ENCODE peak calls at places on chromosomes 6 and 20, in four cellular contexts. One of them, this sample, is unnamed.
A peak's percentile ranks its signal among the peaks of the same experiment; 100 is the strongest.

GRCh38 chr6:684831-685636 is 7.9 kb downstream of the EXOC2 start:
- DNase-seq in heart right ventricle: no peak
- DNase-seq in heart left ventricle: no peak
- DNase-seq in ovary: no peak
- DNase-seq in this sample: no peak

GRCh38 chr20:309306-309840 is 12.0 kb downstream of the ZCCHC3 start:
- DNase-seq in heart right ventricle: no peak
- DNase-seq in heart left ventricle: no peak
- DNase-seq in ovary: no peak
- DNase-seq in this sample: no peak

GRCh38 chr6:112298021-112298745 is 43.8 kb upstream of the LAMA4 start:
- DNase-seq in heart right ventricle: no peak
- DNase-seq in heart left ventricle: no peak
- DNase-seq in ovary: no peak
- DNase-seq in this sample: no peak

GRCh38 chr6:121382467-121383121 is 48.3 kb upstream of the TBC1D32 start:
- DNase-seq in heart right ventricle: no peak
- DNase-seq in heart left ventricle: no peak
- DNase-seq in ovary: no peak
- DNase-seq in this sample: no peak

GRCh38 chr6:44470746-44471145 is 83.2 kb downstream of the CDC5L start:
- DNase-seq in heart right ventricle: no peak
- DNase-seq in heart left ventricle: no peak
- DNase-seq in ovary: no peak
- DNase-seq in this sample: no peak

GRCh38 chr6:31351734-31352496 is 5.1 kb downstream of the HLA-B start:
- DNase-seq in heart right ventricle: no peak
- DNase-seq in heart left ventricle: no peak
- DNase-seq in ovary: no peak
- DNase-seq in this sample: no peak

GRCh38 chr6:163536770-163537169 is 122.3 kb downstream of the QKI start:
- DNase-seq in heart right ventricle: no peak
- DNase-seq in heart left ventricle: no peak
- DNase-seq in ovary: no peak
- DNase-seq in this sample: no peak

GRCh38 chr6:43750622-43751021 is 19.4 kb upstream of the VEGFA start:
- DNase-seq in heart right ventricle: no peak
- DNase-seq in heart left ventricle: no peak
- DNase-seq in ovary: no peak
- DNase-seq in this sample: no peak

GRCh38 chr20:25270829-25271251 is 23.0 kb downstream of the PYGB start:
- DNase-seq in heart right ventricle: no peak
- DNase-seq in heart left ventricle: peak; percentile 5
- DNase-seq in ovary: no peak
- DNase-seq in this sample: peak; percentile 11

GRCh38 chr6:106450645-106451044 is 90.1 kb downstream of the CRYBG1 start:
- DNase-seq in heart right ventricle: no peak
- DNase-seq in heart left ventricle: no peak
- DNase-seq in ovary: no peak
- DNase-seq in this sample: no peak

GRCh38 chr6:30207619-30208295 is 5.4 kb downstream of the TRIM26 start:
- DNase-seq in heart right ventricle: no peak
- DNase-seq in heart left ventricle: peak; percentile 26
- DNase-seq in ovary: no peak
- DNase-seq in this sample: no peak

GRCh38 chr6:27541212-27541931 is 68.5 kb upstream of the ZNF184 start:
- DNase-seq in heart right ventricle: no peak
- DNase-seq in heart left ventricle: no peak
- DNase-seq in ovary: no peak
- DNase-seq in this sample: no peak

GRCh38 chr20:62902926-62903615 is 23.2 kb downstream of the DIDO1 start:
- DNase-seq in heart right ventricle: no peak
- DNase-seq in heart left ventricle: no peak
- DNase-seq in ovary: no peak
- DNase-seq in this sample: no peak

GRCh38 chr6:168366473-168366872 is 46.9 kb upstream of the DACT2 start:
- DNase-seq in heart right ventricle: no peak
- DNase-seq in heart left ventricle: no peak
- DNase-seq in ovary: no peak
- DNase-seq in this sample: no peak

GRCh38 chr20:17742426-17743130 is 42.8 kb downstream of the BANF2 start:
- DNase-seq in heart right ventricle: no peak
- DNase-seq in heart left ventricle: no peak
- DNase-seq in ovary: no peak
- DNase-seq in this sample: no peak

GRCh38 chr20:40563296-40563950 is 125.6 kb downstream of the MAFB start:
- DNase-seq in heart right ventricle: peak; percentile 33
- DNase-seq in heart left ventricle: no peak
- DNase-seq in ovary: no peak
- DNase-seq in this sample: no peak

GRCh38 chr20:1652104-1652503 is 5.5 kb downstream of the SIRPG start:
- DNase-seq in heart right ventricle: no peak
- DNase-seq in heart left ventricle: no peak
- DNase-seq in ovary: no peak
- DNase-seq in this sample: no peak

GRCh38 chr6:137265574-137265973 is 46.4 kb upstream of the IFNGR1 start:
- DNase-seq in heart right ventricle: no peak
- DNase-seq in heart left ventricle: no peak
- DNase-seq in ovary: no peak
- DNase-seq in this sample: no peak

GRCh38 chr6:81934936-81935335 is 182.5 kb upstream of the TENT5A start:
- DNase-seq in heart right ventricle: no peak
- DNase-seq in heart left ventricle: no peak
- DNase-seq in ovary: no peak
- DNase-seq in this sample: no peak

GRCh38 chr20:3202965-3203314 is 1.5 kb downstream of the DDRGK1 start:
- DNase-seq in heart right ventricle: no peak
- DNase-seq in heart left ventricle: no peak
- DNase-seq in ovary: no peak
- DNase-seq in this sample: no peak

GRCh38 chr6:111605100-111605748 is 454 bp downstream of the TRAF3IP2 start:
- DNase-seq in heart right ventricle: peak; percentile 79
- DNase-seq in heart left ventricle: peak; percentile 73
- DNase-seq in ovary: peak; percentile 81
- DNase-seq in this sample: peak; percentile 49

GRCh38 chr6:129989396-129989795 is 29.0 kb upstream of the L3MBTL3 start:
- DNase-seq in heart right ventricle: no peak
- DNase-seq in heart left ventricle: no peak
- DNase-seq in ovary: no peak
- DNase-seq in this sample: no peak

GRCh38 chr6:1797801-1798200 is 188.1 kb downstream of the FOXC1 start:
- DNase-seq in heart right ventricle: no peak
- DNase-seq in heart left ventricle: no peak
- DNase-seq in ovary: no peak
- DNase-seq in this sample: no peak

GRCh38 chr20:57677323-57677982 is 32.4 kb downstream of the PMEPA1 start:
- DNase-seq in heart right ventricle: no peak
- DNase-seq in heart left ventricle: no peak
- DNase-seq in ovary: no peak
- DNase-seq in this sample: no peak

GRCh38 chr20:6705106-6705766 is 62.2 kb upstream of the BMP2 start:
- DNase-seq in heart right ventricle: no peak
- DNase-seq in heart left ventricle: no peak
- DNase-seq in ovary: no peak
- DNase-seq in this sample: no peak

GRCh38 chr20:6705920-6706500 is 61.5 kb upstream of the BMP2 start:
- DNase-seq in heart right ventricle: no peak
- DNase-seq in heart left ventricle: no peak
- DNase-seq in ovary: no peak
- DNase-seq in this sample: no peak

GRCh38 chr20:6709865-6710595 is 57.5 kb upstream of the BMP2 start:
- DNase-seq in heart right ventricle: no peak
- DNase-seq in heart left ventricle: no peak
- DNase-seq in ovary: no peak
- DNase-seq in this sample: no peak

GRCh38 chr20:6707231-6707870 is 60.1 kb upstream of the BMP2 start:
- DNase-seq in heart right ventricle: no peak
- DNase-seq in heart left ventricle: no peak
- DNase-seq in ovary: no peak
- DNase-seq in this sample: no peak

GRCh38 chr20:6708010-6708409 is 59.5 kb upstream of the BMP2 start:
- DNase-seq in heart right ventricle: peak; percentile 50
- DNase-seq in heart left ventricle: peak; percentile 41
- DNase-seq in ovary: peak; percentile 9
- DNase-seq in this sample: peak; percentile 60
- H3K27ac ChIP-seq in heart right ventricle: no peak overlapping the region
- H3K27ac ChIP-seq in heart left ventricle: no peak overlapping the region
- H3K27ac ChIP-seq in ovary: no peak overlapping the region
- H3K27ac ChIP-seq in this sample: peak overlapping the region; percentile 47

DNA sequence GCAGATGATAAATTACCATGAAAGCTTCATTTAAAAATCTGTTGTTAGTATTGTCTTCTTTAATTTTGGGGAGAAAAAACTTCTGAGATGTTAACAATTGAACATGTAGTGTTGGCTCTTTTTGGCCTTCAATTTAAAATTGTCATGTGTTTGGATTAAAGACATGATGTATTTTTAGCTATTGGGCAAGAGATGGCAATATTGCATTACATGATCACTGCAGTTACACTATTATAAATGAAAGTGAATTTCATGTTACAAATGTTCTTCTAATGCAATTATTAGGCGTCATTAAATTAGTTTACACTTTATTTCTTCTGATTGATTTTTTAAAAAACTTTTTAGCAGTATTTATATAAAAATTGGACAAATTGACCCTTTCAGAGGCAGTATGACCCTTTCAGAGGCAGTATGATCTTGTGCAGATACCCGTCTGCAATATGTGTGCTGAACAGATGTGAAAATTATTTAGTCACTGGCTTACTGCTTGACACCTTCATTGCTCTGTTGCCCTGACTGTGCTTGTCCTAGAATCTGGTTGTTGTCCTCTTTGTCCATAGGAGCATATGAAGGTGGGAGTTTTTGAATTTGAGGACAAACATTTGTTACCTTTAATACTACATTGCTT is 25.8 kb downstream of the CDKAL1 start:
- DNase-seq in heart right ventricle: no peak
- DNase-seq in heart left ventricle: no peak
- DNase-seq in ovary: no peak
- DNase-seq in this sample: no peak
- TF ChIP-seq CTCF in heart right ventricle: peak; percentile 33
- TF ChIP-seq CTCF in heart left ventricle: no peak
- TF ChIP-seq CTCF in ovary: no peak
- TF ChIP-seq CTCF in this sample: no peak

GRCh38 chr6:41529049-41529448 is 17.1 kb upstream of the FOXP4 start:
- DNase-seq in heart right ventricle: no peak
- DNase-seq in heart left ventricle: no peak
- DNase-seq in ovary: no peak
- DNase-seq in this sample: no peak
- H3K4me1 ChIP-seq in heart right ventricle: peaks cover 14% of the 10 kb centered on the region
- H3K4me1 ChIP-seq in heart left ventricle: no peaks in the 10 kb centered on the region
- H3K4me1 ChIP-seq in ovary: no peaks in the 10 kb centered on the region
- H3K4me1 ChIP-seq in this sample: peaks cover 4% of the 10 kb centered on the region

GRCh38 chr6:2934057-2934456 is 30.9 kb upstream of the SERPINB9 start:
- DNase-seq in heart right ventricle: no peak
- DNase-seq in heart left ventricle: no peak
- DNase-seq in ovary: no peak
- DNase-seq in this sample: no peak

GRCh38 chr6:2931970-2932748 is 29.1 kb upstream of the SERPINB9 start:
- DNase-seq in heart right ventricle: peak; percentile 70
- DNase-seq in heart left ventricle: peak; percentile 79
- DNase-seq in ovary: peak; percentile 67
- DNase-seq in this sample: peak; percentile 79

GRCh38 chr6:2935566-2936291 is 32.6 kb upstream of the SERPINB9 start:
- DNase-seq in heart right ventricle: no peak
- DNase-seq in heart left ventricle: no peak
- DNase-seq in ovary: no peak
- DNase-seq in this sample: no peak

GRCh38 chr6:2931055-2931454 is 27.9 kb upstream of the SERPINB9 start:
- DNase-seq in heart right ventricle: no peak
- DNase-seq in heart left ventricle: no peak
- DNase-seq in ovary: no peak
- DNase-seq in this sample: no peak
- H3K27ac ChIP-seq in heart right ventricle: no peak overlapping the region
- H3K27ac ChIP-seq in heart left ventricle: no peak overlapping the region
- H3K27ac ChIP-seq in ovary: no peak overlapping the region
- H3K27ac ChIP-seq in this sample: no peak overlapping the region

GRCh38 chr20:33679758-33680485 is 5.7 kb upstream of the NECAB3 start:
- DNase-seq in heart right ventricle: no peak
- DNase-seq in heart left ventricle: no peak
- DNase-seq in ovary: no peak
- DNase-seq in this sample: no peak
- TF ChIP-seq CTCF in heart right ventricle: no peak
- TF ChIP-seq CTCF in heart left ventricle: no peak
- TF ChIP-seq CTCF in ovary: no peak
- TF ChIP-seq CTCF in this sample: no peak

GRCh38 chr6:42387336-42387735 is 64.4 kb downstream of the TRERF1 start:
- DNase-seq in heart right ventricle: no peak
- DNase-seq in heart left ventricle: no peak
- DNase-seq in ovary: no peak
- DNase-seq in this sample: no peak

GRCh38 chr6:42385339-42385738 is 66.4 kb downstream of the TRERF1 start:
- DNase-seq in heart right ventricle: no peak
- DNase-seq in heart left ventricle: no peak
- DNase-seq in ovary: no peak
- DNase-seq in this sample: no peak

GRCh38 chr6:42380208-42380979 is 71.3 kb downstream of the TRERF1 start:
- DNase-seq in heart right ventricle: no peak
- DNase-seq in heart left ventricle: no peak
- DNase-seq in ovary: no peak
- DNase-seq in this sample: no peak

GRCh38 chr6:42381850-42382249 is 69.9 kb downstream of the TRERF1 start:
- DNase-seq in heart right ventricle: no peak
- DNase-seq in heart left ventricle: no peak
- DNase-seq in ovary: no peak
- DNase-seq in this sample: no peak

DNA sequence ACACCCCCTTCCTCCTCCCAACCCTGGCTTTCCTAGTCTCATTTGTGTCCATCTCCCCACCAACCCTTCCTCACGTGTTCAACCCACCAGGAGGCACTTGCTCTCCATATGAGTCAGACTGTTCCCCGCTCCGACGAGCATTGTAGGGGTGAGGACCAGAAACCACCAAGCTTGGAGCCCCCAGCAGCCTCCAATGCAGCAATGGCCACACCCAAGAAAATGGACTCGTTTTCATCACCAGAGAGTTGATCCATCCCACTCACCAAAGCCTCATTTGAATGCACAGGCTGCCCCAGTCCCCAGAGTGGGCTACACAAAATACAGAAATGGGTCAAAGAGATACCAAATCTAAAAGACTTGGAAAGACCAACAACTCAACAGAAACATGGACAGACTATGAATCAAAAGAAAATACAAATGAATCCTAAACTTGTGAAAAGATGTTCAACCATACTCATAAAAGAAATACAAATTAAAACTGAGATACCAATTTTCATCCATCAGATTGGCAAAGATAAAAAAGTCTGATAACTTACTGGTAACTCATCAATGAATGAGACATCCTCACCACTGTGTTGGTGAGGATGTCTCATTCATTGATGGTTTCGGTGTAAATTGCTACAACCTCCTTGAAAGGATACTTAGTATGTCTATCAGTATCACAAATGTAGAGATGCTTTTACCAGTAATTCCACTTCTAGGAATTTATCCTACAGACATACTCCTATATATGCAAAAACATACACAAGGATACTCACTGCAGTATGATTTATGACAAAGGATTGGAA is 68.1 kb downstream of the TRERF1 start:
- DNase-seq in heart right ventricle: no peak
- DNase-seq in heart left ventricle: no peak
- DNase-seq in ovary: no peak
- DNase-seq in this sample: no peak
- H3K4me1 ChIP-seq in heart right ventricle: no peaks in the 10 kb centered on the region
- H3K4me1 ChIP-seq in heart left ventricle: no peaks in the 10 kb centered on the region
- H3K4me1 ChIP-seq in ovary: no peaks in the 10 kb centered on the region
- H3K4me1 ChIP-seq in this sample: no peaks in the 10 kb centered on the region

This sample was measured in pancreas.